ENCODE peak calls at places on chromosomes 5 and 9, in four cellular contexts. Z is T-cell; V is activated T-helper 1 cell treated with Interleukin-2 at 50 U/mL for 16 hours; S is activated CD8-positive, alpha-beta memory T cell treated with anti-CD3 and anti-CD28 coated beads, Interleukin-2, amount 50 U/mL, for 48 hours. A is an unnamed sample.
A peak's percentile ranks its signal among the peaks of the same experiment; 100 is the strongest.

GRCh38 chr5:122515709-122516431 is 203.8 kb downstream of the SNCAIP start:
- DNase-seq in Z (no peak), V (no peak), S (no peak), A (no peak)

GRCh38 chr5:41835625-41836024 is 34.6 kb downstream of the OXCT1 start:
- DNase-seq in Z (no peak), V (no peak), S (no peak), A (no peak)

GRCh38 chr5:57598756-57599155 is 116.1 kb upstream of the ACTBL2 start:
- DNase-seq in Z (no peak), V (no peak), S (no peak), A (no peak)

GRCh38 chr5:96781031-96781733 is 26.6 kb downstream of the ERAP1 start:
- DNase-seq in Z (no peak), V (no peak), S (no peak), A (no peak)

GRCh38 chr9:134445000-134445399 is 118.7 kb downstream of the RXRA start:
- DNase-seq in Z (no peak), V (no peak), S (no peak), A (no peak)

GRCh38 chr9:100601216-100601615 is 23.3 kb downstream of the CAVIN4 start:
- DNase-seq in Z (peak; percentile 12), V (no peak), S (peak; percentile 54), A (no peak)

GRCh38 chr5:135271533-135272310 is 127.3 kb downstream of the MACROH2A1 start:
- DNase-seq in Z (no peak), V (no peak), S (no peak), A (no peak)

GRCh38 chr5:4941957-4942830 is 197.9 kb upstream of the ADAMTS16 start:
- DNase-seq in Z (no peak), V (no peak), S (peak; percentile 79), A (no peak)

GRCh38 chr9:77960356-77961153 is 71.1 kb downstream of the GNAQ start:
- DNase-seq in Z (no peak), V (no peak), S (no peak), A (no peak)